ENCODE peak calls at places on chromosomes 16 and 17, in ten cellular contexts. L is prostate gland, W is endothelial cell of umbilical vein, Q is cardiac muscle cell, G is HepG2, R is tibial artery, V is mammary epithelial cell, J is heart right ventricle, T is fibroblast of lung, N is IMR-90. O is an unnamed sample.

GRCh38 chr17:66301864-66302741 is at the start of gene PRKCA:
- DNase-seq in L (peak), W (peak), Q (peak), G (peak), R (peak), V (peak), J (peak), T (peak), N (peak), O (peak)

GRCh38 chr17:29584452-29585079 is 4.9 kb downstream of the GIT1 start:
- DNase-seq in L (no peak), W (no peak), Q (no peak), G (no peak), R (no peak), V (no peak), J (peak), T (peak), N (no peak), O (no peak)

GRCh38 chr16:66295191-66295590 is 71.3 kb upstream of the CDH5 start:
- DNase-seq in L (no peak), W (no peak), Q (no peak), G (no peak), R (no peak), V (no peak), J (no peak), T (no peak), N (no peak), O (no peak)

GRCh38 chr17:39462644-39463375 is 1.5 kb downstream of the CDK12 start:
- DNase-seq in L (no peak), W (peak), Q (peak), G (no peak), R (no peak), V (peak), J (no peak), T (peak), N (peak), O (peak)

GRCh38 chr17:79837888-79838540 is 1.2 kb downstream of the CBX4 start:
- DNase-seq in L (no peak), W (no peak), Q (no peak), G (no peak), R (no peak), V (no peak), J (no peak), T (no peak), N (no peak), O (peak)

GRCh38 chr17:65163990-65164495 is 26.9 kb downstream of the RGS9 start:
- DNase-seq in L (no peak), W (no peak), Q (peak), G (peak), R (no peak), V (peak), J (no peak), T (peak), N (peak), O (no peak)

GRCh38 chr17:81722184-81723120 is 10.4 kb downstream of the SLC25A10 start:
- DNase-seq in L (peak), W (no peak), Q (peak), G (no peak), R (no peak), V (peak), J (peak), T (no peak), N (no peak), O (peak)

GRCh38 chr16:77896357-77896972 is 108.1 kb downstream of the VAT1L start:
- DNase-seq in L (no peak), W (no peak), Q (peak), G (no peak), R (no peak), V (no peak), J (no peak), T (peak), N (no peak), O (no peak)

GRCh38 chr17:4944554-4945175 is 3.7 kb downstream of the PFN1 start:
- DNase-seq in L (no peak), W (no peak), Q (no peak), G (no peak), R (no peak), V (no peak), J (no peak), T (no peak), N (no peak), O (no peak)

GRCh38 chr16:19831678-19832077 is 53.0 kb downstream of the GPRC5B start:
- DNase-seq in L (no peak), W (peak), Q (peak), G (no peak), R (no peak), V (peak), J (peak), T (peak), N (peak), O (no peak)
- H3K27ac ChIP-seq in L (no peak), W (no peak), Q (no peak), G (no peak), R (no peak), V (no peak), J (peak), T (no peak), N (no peak), O (no peak)

GRCh38 chr16:58461640-58462039 is 38.3 kb upstream of the NDRG4 start:
- DNase-seq in L (no peak), W (no peak), Q (no peak), G (peak), R (no peak), V (no peak), J (no peak), T (no peak), N (no peak), O (no peak)
- H3K4me3 ChIP-seq in L (no peak), W (no peak), Q (no peak), G (no peak), R (no peak), V (no peak), J (no peak), T (no peak), N (no peak), O (no peak)

DNA sequence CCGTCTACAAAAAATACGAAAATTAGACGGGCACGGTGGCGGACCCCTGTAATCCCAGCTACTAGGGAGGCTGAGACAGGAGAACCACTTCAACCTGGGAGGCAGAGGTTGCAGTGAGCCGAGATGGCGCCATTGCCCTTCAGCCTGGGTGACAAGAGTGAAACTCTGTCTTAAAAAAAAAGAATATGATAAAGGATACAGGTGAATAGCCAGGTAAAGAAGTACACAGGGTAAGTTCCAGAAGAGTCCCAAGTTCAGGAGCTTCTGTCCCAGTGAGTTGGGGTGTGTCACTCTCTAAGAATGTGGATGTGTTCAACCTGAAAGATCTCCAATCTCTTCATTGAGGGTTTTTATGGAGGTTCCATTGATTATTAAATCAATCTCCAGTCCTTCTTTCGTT is 6.8 kb downstream of the TMC5 start:
- DNase-seq in L (no peak), W (no peak), Q (no peak), G (no peak), R (no peak), V (no peak), J (no peak), T (no peak), N (no peak), O (no peak)
- TF ChIP-seq CTCF in L (no peak), W (no peak), Q (no peak), G (no peak), R (no peak), V (no peak), J (no peak), T (no peak), N (no peak), O (no peak)

GRCh38 chr16:53055603-53056527 is 1.1 kb downstream of the CHD9 start:
- DNase-seq in L (peak), W (peak), Q (peak), G (peak), R (peak), V (peak), J (peak), T (peak), N (peak), O (peak)

GRCh38 chr16:53056528-53056881 is 1.7 kb downstream of the CHD9 start:
- DNase-seq in L (no peak), W (peak), Q (peak), G (peak), R (peak), V (no peak), J (no peak), T (peak), N (peak), O (no peak)

GRCh38 chr16:53054670-53055485 is at the start of gene CHD9:
- DNase-seq in L (peak), W (peak), Q (peak), G (peak), R (peak), V (peak), J (peak), T (peak), N (peak), O (peak)

GRCh38 chr16:53053967-53054669 is 673 bp upstream of the CHD9 start:
- DNase-seq in L (peak), W (no peak), Q (peak), G (peak), R (peak), V (no peak), J (peak), T (peak), N (no peak), O (peak)

DNA sequence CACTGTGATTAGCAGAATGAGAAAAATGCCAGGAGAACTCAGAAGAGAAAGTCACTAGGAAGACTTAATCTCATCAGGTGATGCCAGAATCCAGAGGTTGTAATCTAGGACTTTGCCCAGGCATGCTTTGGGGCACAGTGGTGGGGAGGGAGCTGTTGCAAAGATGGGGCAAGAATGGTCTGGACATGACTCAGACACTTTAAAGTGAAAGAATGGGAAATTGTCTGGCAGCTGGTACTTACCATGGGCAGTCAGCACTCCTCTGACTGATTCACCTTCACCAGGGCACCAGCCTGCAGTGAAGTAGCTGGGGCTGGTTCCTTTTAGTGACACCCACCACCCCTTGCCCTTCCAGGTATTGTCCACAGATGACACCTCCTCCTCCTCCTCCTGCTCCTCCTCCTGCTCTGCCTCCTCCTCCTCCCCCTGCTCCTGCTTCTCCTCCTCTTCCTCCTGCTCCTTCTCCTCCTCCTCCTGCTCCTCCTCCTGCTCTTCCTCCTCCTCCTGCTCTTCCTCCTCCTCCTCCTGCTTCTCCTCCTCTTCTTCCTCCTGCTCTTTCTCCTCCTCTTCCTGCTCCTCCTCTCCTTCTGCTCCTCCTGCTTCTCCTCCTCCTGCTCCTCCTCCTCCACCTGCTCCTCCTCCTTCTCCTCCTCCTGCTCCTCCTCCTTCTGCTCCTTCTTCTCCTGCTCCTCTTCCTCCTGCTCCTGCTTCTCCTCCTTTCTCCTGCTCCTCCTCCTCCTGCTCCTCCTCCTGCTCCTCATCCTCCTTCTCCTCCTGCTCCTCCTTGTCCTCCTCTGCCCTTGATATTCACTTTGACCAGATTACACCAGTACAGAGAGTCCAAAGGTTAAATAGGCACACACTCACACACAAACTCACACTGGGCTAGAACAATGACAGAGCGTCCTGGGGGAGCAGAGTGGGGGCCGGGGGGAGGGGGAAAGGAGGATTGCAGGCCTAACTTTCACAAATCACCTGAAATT is at the start of gene CHD9NB:
- DNase-seq in L (peak), W (peak), Q (peak), G (peak), R (no peak), V (peak), J (no peak), T (peak), N (peak), O (no peak)
- H3K27ac ChIP-seq in L (peak), W (peak), Q (no peak), G (peak), R (no peak), V (peak), J (no peak), T (peak), N (peak), O (no peak)

DNA sequence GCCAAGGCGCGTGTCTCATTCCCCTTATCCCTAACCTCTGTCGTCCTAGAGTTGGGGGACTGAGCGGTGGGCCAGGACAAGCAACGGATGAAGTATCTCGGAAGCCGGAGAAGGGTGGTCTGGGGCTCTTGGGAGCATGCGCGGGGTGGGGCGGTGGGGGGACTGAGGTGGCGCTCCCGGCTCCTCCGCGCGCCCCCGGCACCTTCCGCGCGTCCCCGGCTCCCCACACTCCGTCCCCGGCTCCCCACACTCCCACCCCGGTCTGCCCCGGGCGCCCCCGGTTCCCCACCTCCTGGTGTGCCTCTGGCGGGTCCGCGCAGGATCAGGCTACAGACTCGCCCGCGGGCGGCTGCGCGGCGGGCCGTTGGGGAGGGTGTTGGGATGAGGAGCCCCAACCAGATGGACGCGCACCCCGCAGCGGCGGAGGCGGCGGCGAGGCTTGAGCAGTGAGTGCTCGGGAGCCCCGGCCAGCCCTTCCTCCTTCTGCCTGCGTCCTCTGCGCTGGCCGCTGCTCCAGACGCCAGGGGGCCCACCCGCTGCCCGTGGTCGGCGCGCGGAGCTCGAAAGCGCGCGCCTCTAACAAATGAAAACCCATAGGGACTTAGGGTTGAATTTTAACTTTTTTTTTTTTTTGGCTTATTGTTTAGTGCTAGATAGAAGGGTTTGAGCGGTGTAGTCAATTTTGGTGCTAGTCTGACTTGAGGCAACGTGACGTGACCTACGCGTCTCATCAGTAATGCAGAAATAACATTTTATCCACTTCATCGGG is 5.6 kb upstream of the CRYM start:
- DNase-seq in L (peak), W (peak), Q (peak), G (peak), R (peak), V (peak), J (peak), T (peak), N (peak), O (peak)
- H3K4me3 ChIP-seq in L (peak), W (peak), Q (peak), G (peak), R (peak), V (peak), J (peak), T (peak), N (peak), O (no peak)

GRCh38 chr16:56812884-56813283 is 52.1 kb upstream of the SLC12A3 start:
- DNase-seq in L (no peak), W (peak), Q (peak), G (peak), R (no peak), V (peak), J (no peak), T (peak), N (peak), O (no peak)
- TF ChIP-seq CTCF in L (no peak), W (no peak), Q (no peak), G (no peak), R (no peak), V (no peak), J (no peak), T (no peak), N (no peak), O (no peak)

O was measured in body of pancreas.